ENCODE peak calls at places on chromosomes 12 and 14, in six cellular contexts. G is SK-N-SH, D is OCI-LY7, U is PC-3, N is neural progenitor cell, S is HCT116. H is an unnamed sample.

GRCh38 chr14:100653409-100653808 is 66.2 kb upstream of the BEGAIN start:
- DNase-seq in N (peak), U (no peak), G (peak), S (no peak), D (peak), H (no peak)

GRCh38 chr12:82174383-82174782 is 183.8 kb downstream of the CCDC59 start:
- DNase-seq in N (no peak), U (no peak), D (no peak), G (no peak), S (no peak), H (no peak)

GRCh38 chr12:91432079-91432478 is 249.5 kb upstream of the DCN start:
- DNase-seq in S (no peak), D (no peak), G (no peak), U (no peak), N (peak), H (no peak)

GRCh38 chr12:45298721-45299120 is 82.8 kb downstream of the ANO6 start:
- DNase-seq in N (no peak), D (no peak), G (no peak), S (no peak), U (no peak), H (no peak)

GRCh38 chr12:94099191-94099983 is 49.0 kb upstream of the PLXNC1 start:
- DNase-seq in U (peak), N (no peak), S (no peak), G (peak), D (no peak), H (no peak)

GRCh38 chr12:108568653-108569154 is 6.3 kb downstream of the ISCU start:
- DNase-seq in U (no peak), G (no peak), S (no peak), D (peak), N (no peak), H (no peak)

GRCh38 chr12:31215521-31216232 is 110.3 kb downstream of the SINHCAF start:
- DNase-seq in U (no peak), N (no peak), G (no peak), D (peak), S (no peak), H (no peak)

GRCh38 chr12:58933068-58933681 is 12.9 kb upstream of the LRIG3 start:
- DNase-seq in S (no peak), G (no peak), D (no peak), N (no peak), U (no peak), H (no peak)

GRCh38 chr12:78674311-78675085 is 190.1 kb upstream of the SYT1 start:
- DNase-seq in S (no peak), U (no peak), N (no peak), D (no peak), G (no peak), H (no peak)

GRCh38 chr14:85288041-85288440 is 241.9 kb upstream of the FLRT2 start:
- DNase-seq in D (no peak), U (no peak), N (no peak), S (no peak), G (no peak), H (no peak)

GRCh38 chr12:103766028-103766427 is 75.0 kb downstream of the NT5DC3 start:
- DNase-seq in D (no peak), N (no peak), S (no peak), U (no peak), G (no peak), H (no peak)

GRCh38 chr12:115456946-115457689 is 773.1 kb upstream of the TBX3 start:
- DNase-seq in G (no peak), N (peak), D (no peak), S (peak), U (peak), H (peak)

GRCh38 chr12:19181666-19182426 is 52.3 kb downstream of the PLEKHA5 start:
- DNase-seq in D (no peak), U (peak), G (no peak), S (no peak), N (no peak), H (no peak)

GRCh38 chr14:61866932-61867920 is 105.0 kb downstream of the SNAPC1 start:
- DNase-seq in U (peak), D (no peak), S (no peak), G (no peak), N (no peak), H (no peak)

GRCh38 chr12:41621288-41621687 is 433.2 kb downstream of the PDZRN4 start:
- DNase-seq in S (no peak), U (peak), N (no peak), D (no peak), G (no peak), H (no peak)

GRCh38 chr14:103056322-103057027 is 874 bp downstream of the CDC42BPB start:
- DNase-seq in G (peak), U (peak), D (no peak), S (no peak), N (peak), H (peak)

GRCh38 chr14:90760591-90761316 is 55.5 kb downstream of the TTC7B start:
- DNase-seq in N (peak), U (peak), G (peak), S (no peak), D (peak), H (peak)

GRCh38 chr12:6430124-6430989 is 14.4 kb upstream of the CD27 start:
- DNase-seq in N (no peak), G (no peak), D (peak), U (peak), S (peak), H (peak)

GRCh38 chr14:68506021-68506644 is 286.7 kb downstream of the ZFP36L1 start:
- DNase-seq in D (peak), G (no peak), U (peak), S (no peak), N (peak), H (no peak)

GRCh38 chr14:23147676-23148075 is 28.6 kb upstream of the CEBPE start:
- DNase-seq in N (no peak), U (peak), D (no peak), S (no peak), G (no peak), H (peak)

GRCh38 chr14:32329690-32330290 is 692 bp downstream of the AKAP6 start:
- DNase-seq in D (no peak), G (no peak), U (no peak), S (no peak), N (no peak), H (no peak)
- TF ChIP-seq EZH2phosphoT487 in D (no peak), G (no peak), U (no peak), S (no peak), N (no peak), H (no peak)

GRCh38 chr14:79831198-79831890 is 380.0 kb downstream of the DIO2 start:
- DNase-seq in S (no peak), G (no peak), N (no peak), U (no peak), D (no peak), H (no peak)
- TF ChIP-seq EZH2phosphoT487 in S (no peak), G (no peak), N (no peak), U (no peak), D (no peak), H (no peak)

GRCh38 chr14:49052516-49052915 is 533.7 kb downstream of the RPS29 start:
- DNase-seq in D (no peak), S (no peak), G (peak), U (no peak), N (no peak), H (no peak)
- TF ChIP-seq EZH2phosphoT487 in D (no peak), S (no peak), G (no peak), U (no peak), N (no peak), H (no peak)

GRCh38 chr12:51814311-51815088 is 34.0 kb downstream of the FIGNL2 start:
- DNase-seq in S (no peak), N (peak), U (peak), G (peak), D (no peak), H (peak)
- TF ChIP-seq EZH2phosphoT487 in S (no peak), N (peak), U (no peak), G (no peak), D (no peak), H (no peak)

DNA sequence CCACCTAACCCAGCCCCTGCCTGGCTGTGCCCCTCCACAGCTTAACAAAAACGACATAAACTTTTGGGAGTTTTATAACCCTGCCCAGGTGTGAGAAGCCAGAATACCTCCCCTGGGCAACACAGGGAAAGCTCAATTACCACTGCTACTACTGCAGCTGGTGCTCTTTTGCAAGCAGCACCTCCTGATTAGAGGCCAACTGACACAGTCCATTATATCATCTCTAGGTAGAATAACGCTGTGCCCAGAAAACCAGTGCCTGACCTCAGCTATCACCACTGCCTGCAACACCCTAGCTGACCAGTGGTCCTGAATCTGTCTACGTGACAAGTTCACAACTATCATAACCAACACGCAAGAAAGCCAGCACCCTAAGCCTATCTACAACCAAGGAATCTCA is 34.2 kb downstream of the MDM1 start:
- DNase-seq in G (no peak), S (no peak), U (no peak), N (no peak), D (no peak), H (no peak)
- TF ChIP-seq EZH2phosphoT487 in G (no peak), S (no peak), U (no peak), N (no peak), D (no peak), H (no peak)

GRCh38 chr14:56716705-56717104 is 93.6 kb downstream of the OTX2 start:
- DNase-seq in D (no peak), N (no peak), U (no peak), G (no peak), S (no peak), H (no peak)
- TF ChIP-seq EZH2phosphoT487 in D (no peak), N (no peak), U (no peak), G (no peak), S (no peak), H (no peak)

GRCh38 chr14:96053600-96054381 is 14.6 kb downstream of the C14orf132 start:
- DNase-seq in D (no peak), S (no peak), U (peak), N (no peak), G (peak), H (peak)

GRCh38 chr14:96051231-96051630 is 12.1 kb downstream of the C14orf132 start:
- DNase-seq in U (no peak), D (no peak), N (no peak), G (no peak), S (no peak), H (no peak)

GRCh38 chr14:96053236-96053599 is 14.1 kb downstream of the C14orf132 start:
- DNase-seq in D (no peak), G (no peak), S (no peak), U (no peak), N (no peak), H (no peak)

GRCh38 chr14:96051642-96052540 is 12.7 kb downstream of the C14orf132 start:
- DNase-seq in D (peak), U (peak), N (peak), G (no peak), S (peak), H (no peak)

GRCh38 chr14:96052541-96053105 is 13.5 kb downstream of the C14orf132 start:
- DNase-seq in D (no peak), N (no peak), G (no peak), S (no peak), U (no peak), H (no peak)
- TF ChIP-seq EZH2phosphoT487 in D (no peak), N (no peak), G (no peak), S (no peak), U (no peak), H (no peak)